ENCODE peak calls at places on chromosomes 5 and 9, in five cellular contexts. One of them, this sample, is unnamed.

GRCh38 chr5:14366763-14367162 is 214.8 kb upstream of the OTULINL start:
- DNase-seq in cardiac muscle cell: no peak
- DNase-seq in adipocyte: no peak
- DNase-seq in cardiac septum: no peak
- DNase-seq in GM03348: no peak
- DNase-seq in this sample: no peak

GRCh38 chr5:67405101-67405364 is 208.4 kb upstream of the CD180 start:
- DNase-seq in cardiac muscle cell: no peak
- DNase-seq in adipocyte: no peak
- DNase-seq in cardiac septum: no peak
- DNase-seq in GM03348: no peak
- DNase-seq in this sample: no peak

GRCh38 chr9:130860458-130861316 is 25.6 kb downstream of the ABL1 start:
- DNase-seq in adipocyte: peak
- DNase-seq in cardiac muscle cell: peak
- DNase-seq in GM03348: peak
- DNase-seq in cardiac septum: peak
- DNase-seq in this sample: no peak

GRCh38 chr5:127028822-127029457 is 1.4 kb downstream of the MARCHF3 start:
- DNase-seq in adipocyte: no peak
- DNase-seq in cardiac muscle cell: peak
- DNase-seq in GM03348: no peak
- DNase-seq in cardiac septum: no peak
- DNase-seq in this sample: peak

GRCh38 chr9:112174965-112175795 is at the start of gene SUSD1:
- DNase-seq in cardiac septum: peak
- DNase-seq in cardiac muscle cell: peak
- DNase-seq in GM03348: peak
- DNase-seq in adipocyte: peak
- DNase-seq in this sample: peak

GRCh38 chr5:150615141-150615699 is 25.2 kb upstream of the SYNPO start:
- DNase-seq in cardiac muscle cell: no peak
- DNase-seq in adipocyte: peak
- DNase-seq in GM03348: peak
- DNase-seq in cardiac septum: no peak
- DNase-seq in this sample: no peak

GRCh38 chr5:52692039-52692438 is 95.7 kb upstream of the ITGA1 start:
- DNase-seq in adipocyte: peak
- DNase-seq in cardiac septum: no peak
- DNase-seq in cardiac muscle cell: no peak
- DNase-seq in GM03348: peak
- DNase-seq in this sample: no peak

GRCh38 chr9:20558609-20559016 is 63.7 kb downstream of the MLLT3 start:
- DNase-seq in adipocyte: peak
- DNase-seq in cardiac septum: no peak
- DNase-seq in cardiac muscle cell: no peak
- DNase-seq in GM03348: peak
- DNase-seq in this sample: no peak

GRCh38 chr5:154316223-154316967 is 125.9 kb downstream of the GALNT10 start:
- DNase-seq in cardiac septum: no peak
- DNase-seq in GM03348: no peak
- DNase-seq in cardiac muscle cell: no peak
- DNase-seq in adipocyte: no peak
- DNase-seq in this sample: no peak

GRCh38 chr9:38339087-38339486 is 53.4 kb upstream of the ALDH1B1 start:
- DNase-seq in GM03348: peak
- DNase-seq in cardiac septum: no peak
- DNase-seq in adipocyte: no peak
- DNase-seq in cardiac muscle cell: no peak
- DNase-seq in this sample: no peak

GRCh38 chr5:145925353-145925752 is 11.0 kb upstream of the SH3RF2 start:
- DNase-seq in cardiac muscle cell: peak
- DNase-seq in GM03348: peak
- DNase-seq in cardiac septum: no peak
- DNase-seq in adipocyte: peak
- DNase-seq in this sample: peak

GRCh38 chr9:128987800-128988199 is 40.3 kb downstream of the NUP188 start:
- DNase-seq in adipocyte: peak
- DNase-seq in cardiac septum: no peak
- DNase-seq in GM03348: peak
- DNase-seq in cardiac muscle cell: no peak
- DNase-seq in this sample: no peak

GRCh38 chr5:150120062-150120441 is 33.7 kb upstream of the CSF1R start:
- DNase-seq in cardiac muscle cell: no peak
- DNase-seq in adipocyte: no peak
- DNase-seq in GM03348: no peak
- DNase-seq in cardiac septum: peak
- DNase-seq in this sample: no peak

GRCh38 chr5:174324680-174325079 is 279.2 kb downstream of the NSG2 start:
- DNase-seq in GM03348: no peak
- DNase-seq in cardiac muscle cell: no peak
- DNase-seq in cardiac septum: no peak
- DNase-seq in adipocyte: no peak
- DNase-seq in this sample: no peak

GRCh38 chr5:126004636-126005035 is 418.6 kb upstream of the GRAMD2B start:
- DNase-seq in cardiac muscle cell: no peak
- DNase-seq in GM03348: no peak
- DNase-seq in adipocyte: no peak
- DNase-seq in cardiac septum: no peak
- DNase-seq in this sample: no peak

GRCh38 chr5:176647870-176648466 is 684 bp downstream of the TSPAN17 start:
- DNase-seq in GM03348: peak
- DNase-seq in adipocyte: peak
- DNase-seq in cardiac muscle cell: peak
- DNase-seq in cardiac septum: no peak
- DNase-seq in this sample: peak

GRCh38 chr9:80605129-80605528 is 1033.4 kb downstream of the TLE4 start:
- DNase-seq in cardiac muscle cell: peak
- DNase-seq in GM03348: peak
- DNase-seq in cardiac septum: no peak
- DNase-seq in adipocyte: peak
- DNase-seq in this sample: no peak

GRCh38 chr5:160054831-160055230 is 45.9 kb downstream of the TTC1 start:
- DNase-seq in adipocyte: no peak
- DNase-seq in cardiac septum: no peak
- DNase-seq in cardiac muscle cell: no peak
- DNase-seq in GM03348: peak
- DNase-seq in this sample: no peak

GRCh38 chr5:154285661-154286408 is 95.3 kb downstream of the GALNT10 start:
- DNase-seq in adipocyte: peak
- DNase-seq in cardiac muscle cell: no peak
- DNase-seq in GM03348: peak
- DNase-seq in cardiac septum: no peak
- DNase-seq in this sample: peak

GRCh38 chr5:6472792-6473191 is 24.1 kb downstream of the UBE2QL1 start:
- DNase-seq in cardiac septum: peak
- DNase-seq in adipocyte: no peak
- DNase-seq in cardiac muscle cell: no peak
- DNase-seq in GM03348: no peak
- DNase-seq in this sample: no peak

GRCh38 chr5:150618588-150619281 is 21.7 kb upstream of the SYNPO start:
- DNase-seq in cardiac septum: no peak
- DNase-seq in adipocyte: no peak
- DNase-seq in GM03348: no peak
- DNase-seq in cardiac muscle cell: no peak
- DNase-seq in this sample: no peak

GRCh38 chr9:123637596-123637939 is 281.6 kb downstream of the CRB2 start:
- DNase-seq in cardiac muscle cell: no peak
- DNase-seq in adipocyte: no peak
- DNase-seq in cardiac septum: no peak
- DNase-seq in GM03348: peak
- DNase-seq in this sample: no peak

GRCh38 chr5:159341914-159342313 is 11.6 kb upstream of the IL12B start:
- DNase-seq in GM03348: peak
- DNase-seq in cardiac muscle cell: peak
- DNase-seq in cardiac septum: peak
- DNase-seq in adipocyte: peak
- DNase-seq in this sample: peak

GRCh38 chr9:130845901-130846381 is 10.9 kb downstream of the ABL1 start:
- DNase-seq in cardiac muscle cell: peak
- DNase-seq in adipocyte: peak
- DNase-seq in cardiac septum: no peak
- DNase-seq in GM03348: peak
- DNase-seq in this sample: no peak

GRCh38 chr9:108271646-108272349 is 584.0 kb downstream of the ACTL7B start:
- DNase-seq in cardiac septum: no peak
- DNase-seq in adipocyte: peak
- DNase-seq in cardiac muscle cell: no peak
- DNase-seq in GM03348: peak
- DNase-seq in this sample: peak

GRCh38 chr9:123814526-123814925 is 115.4 kb downstream of the DENND1A start:
- DNase-seq in adipocyte: no peak
- DNase-seq in GM03348: no peak
- DNase-seq in cardiac septum: no peak
- DNase-seq in cardiac muscle cell: no peak
- DNase-seq in this sample: no peak

GRCh38 chr5:74232281-74232680 is 408.2 kb downstream of the ENC1 start:
- DNase-seq in GM03348: peak
- DNase-seq in adipocyte: peak
- DNase-seq in cardiac muscle cell: no peak
- DNase-seq in cardiac septum: no peak
- DNase-seq in this sample: no peak

GRCh38 chr5:180648658-180649296 is 623 bp downstream of the FLT4 start:
- DNase-seq in GM03348: no peak
- DNase-seq in adipocyte: peak
- DNase-seq in cardiac muscle cell: peak
- DNase-seq in cardiac septum: no peak
- DNase-seq in this sample: no peak

GRCh38 chr5:109570362-109570874 is 119.3 kb upstream of the MAN2A1 start:
- DNase-seq in GM03348: no peak
- DNase-seq in cardiac septum: no peak
- DNase-seq in cardiac muscle cell: no peak
- DNase-seq in adipocyte: no peak
- DNase-seq in this sample: no peak

GRCh38 chr9:2817987-2818386 is 25.9 kb downstream of the PUM3 start:
- DNase-seq in GM03348: peak
- DNase-seq in cardiac muscle cell: peak
- DNase-seq in cardiac septum: no peak
- DNase-seq in adipocyte: no peak
- DNase-seq in this sample: no peak

GRCh38 chr5:59091965-59092364 is 509.1 kb downstream of the RAB3C start:
- DNase-seq in adipocyte: peak
- DNase-seq in GM03348: no peak
- DNase-seq in cardiac muscle cell: no peak
- DNase-seq in cardiac septum: no peak
- DNase-seq in this sample: no peak

GRCh38 chr5:122858451-122858850 is 13.0 kb downstream of the SNX24 start:
- DNase-seq in cardiac septum: no peak
- DNase-seq in GM03348: no peak
- DNase-seq in cardiac muscle cell: no peak
- DNase-seq in adipocyte: peak
- DNase-seq in this sample: peak

GRCh38 chr5:38452201-38452600 is 104.2 kb downstream of the LIFR start:
- DNase-seq in adipocyte: no peak
- DNase-seq in GM03348: no peak
- DNase-seq in cardiac septum: no peak
- DNase-seq in cardiac muscle cell: no peak
- DNase-seq in this sample: no peak

GRCh38 chr5:42813533-42813932 is 1.8 kb upstream of the SELENOP start:
- DNase-seq in GM03348: no peak
- DNase-seq in cardiac septum: no peak
- DNase-seq in cardiac muscle cell: peak
- DNase-seq in adipocyte: no peak
- DNase-seq in this sample: no peak

GRCh38 chr9:91978739-91979414 is 28.8 kb upstream of the ROR2 start:
- DNase-seq in cardiac septum: no peak
- DNase-seq in cardiac muscle cell: peak
- DNase-seq in adipocyte: peak
- DNase-seq in GM03348: peak
- DNase-seq in this sample: peak

This sample was measured in HAP-1.